ENCODE peak calls at places on chromosomes 7 and 10, in eight cellular contexts. One of them, this sample, is unnamed.

GRCh38 chr10:114026189-114027040 is 17.3 kb upstream of the ADRB1 start:
- DNase-seq in activated CD8-positive, alpha-beta memory T cell treated with anti-CD3 and anti-CD28 coated beads for 1 hour: no peak
- DNase-seq in NCI-H2171: no peak
- DNase-seq in neural crest cell: no peak
- DNase-seq in non-pigmented ciliary epithelial cell: peak; percentile 67
- DNase-seq in cerebellar nuclear complex: no peak
- DNase-seq in amniotic stem cell: peak; percentile 41
- DNase-seq in nucleus accumbens: no peak
- DNase-seq in this sample: peak; percentile 83

GRCh38 chr10:131729938-131730660 is 170.7 kb upstream of the PPP2R2D start:
- DNase-seq in nucleus accumbens: no peak
- DNase-seq in NCI-H2171: no peak
- DNase-seq in cerebellar nuclear complex: no peak
- DNase-seq in neural crest cell: no peak
- DNase-seq in non-pigmented ciliary epithelial cell: no peak
- DNase-seq in amniotic stem cell: no peak
- DNase-seq in activated CD8-positive, alpha-beta memory T cell treated with anti-CD3 and anti-CD28 coated beads for 1 hour: no peak
- DNase-seq in this sample: no peak

GRCh38 chr7:80950550-80950967 is 31.7 kb upstream of the SEMA3C start:
- DNase-seq in activated CD8-positive, alpha-beta memory T cell treated with anti-CD3 and anti-CD28 coated beads for 1 hour: no peak
- DNase-seq in non-pigmented ciliary epithelial cell: no peak
- DNase-seq in neural crest cell: no peak
- DNase-seq in amniotic stem cell: no peak
- DNase-seq in NCI-H2171: no peak
- DNase-seq in cerebellar nuclear complex: no peak
- DNase-seq in nucleus accumbens: no peak
- DNase-seq in this sample: no peak

GRCh38 chr7:116426428-116427156 is 72.9 kb upstream of the CAV2 start:
- DNase-seq in neural crest cell: no peak
- DNase-seq in amniotic stem cell: peak; percentile 84
- DNase-seq in NCI-H2171: no peak
- DNase-seq in activated CD8-positive, alpha-beta memory T cell treated with anti-CD3 and anti-CD28 coated beads for 1 hour: no peak
- DNase-seq in cerebellar nuclear complex: no peak
- DNase-seq in non-pigmented ciliary epithelial cell: peak; percentile 73
- DNase-seq in nucleus accumbens: no peak
- DNase-seq in this sample: peak; percentile 97

GRCh38 chr7:101134399-101134980 is 7.6 kb downstream of the SERPINE1 start:
- DNase-seq in NCI-H2171: no peak
- DNase-seq in nucleus accumbens: no peak
- DNase-seq in neural crest cell: no peak
- DNase-seq in amniotic stem cell: no peak
- DNase-seq in non-pigmented ciliary epithelial cell: peak; percentile 42
- DNase-seq in cerebellar nuclear complex: no peak
- DNase-seq in activated CD8-positive, alpha-beta memory T cell treated with anti-CD3 and anti-CD28 coated beads for 1 hour: no peak
- DNase-seq in this sample: peak; percentile 30

GRCh38 chr7:150324366-150324961 is 1.1 kb upstream of the ACTR3C start:
- DNase-seq in cerebellar nuclear complex: no peak
- DNase-seq in NCI-H2171: no peak
- DNase-seq in non-pigmented ciliary epithelial cell: no peak
- DNase-seq in nucleus accumbens: no peak
- DNase-seq in neural crest cell: no peak
- DNase-seq in activated CD8-positive, alpha-beta memory T cell treated with anti-CD3 and anti-CD28 coated beads for 1 hour: no peak
- DNase-seq in amniotic stem cell: no peak
- DNase-seq in this sample: peak; percentile 22

GRCh38 chr10:43061764-43062163 is 15.1 kb upstream of the RET start:
- DNase-seq in nucleus accumbens: no peak
- DNase-seq in cerebellar nuclear complex: no peak
- DNase-seq in activated CD8-positive, alpha-beta memory T cell treated with anti-CD3 and anti-CD28 coated beads for 1 hour: no peak
- DNase-seq in amniotic stem cell: no peak
- DNase-seq in non-pigmented ciliary epithelial cell: no peak
- DNase-seq in neural crest cell: no peak
- DNase-seq in NCI-H2171: no peak
- DNase-seq in this sample: no peak

GRCh38 chr7:158279539-158280466 is 307.8 kb downstream of the PTPRN2 start:
- DNase-seq in non-pigmented ciliary epithelial cell: no peak
- DNase-seq in cerebellar nuclear complex: no peak
- DNase-seq in neural crest cell: no peak
- DNase-seq in amniotic stem cell: no peak
- DNase-seq in NCI-H2171: no peak
- DNase-seq in activated CD8-positive, alpha-beta memory T cell treated with anti-CD3 and anti-CD28 coated beads for 1 hour: no peak
- DNase-seq in nucleus accumbens: no peak
- DNase-seq in this sample: no peak

GRCh38 chr10:112687647-112688046 is 240.6 kb downstream of the VTI1A start:
- DNase-seq in non-pigmented ciliary epithelial cell: no peak
- DNase-seq in NCI-H2171: no peak
- DNase-seq in cerebellar nuclear complex: no peak
- DNase-seq in activated CD8-positive, alpha-beta memory T cell treated with anti-CD3 and anti-CD28 coated beads for 1 hour: no peak
- DNase-seq in nucleus accumbens: no peak
- DNase-seq in amniotic stem cell: no peak
- DNase-seq in neural crest cell: no peak
- DNase-seq in this sample: no peak

GRCh38 chr10:113020838-113021237 is 70.8 kb downstream of the TCF7L2 start:
- DNase-seq in non-pigmented ciliary epithelial cell: no peak
- DNase-seq in amniotic stem cell: no peak
- DNase-seq in NCI-H2171: peak; percentile 18
- DNase-seq in activated CD8-positive, alpha-beta memory T cell treated with anti-CD3 and anti-CD28 coated beads for 1 hour: no peak
- DNase-seq in cerebellar nuclear complex: no peak
- DNase-seq in neural crest cell: no peak
- DNase-seq in nucleus accumbens: no peak
- DNase-seq in this sample: peak; percentile 92

GRCh38 chr7:3643091-3643490 is 342.0 kb downstream of the SDK1 start:
- DNase-seq in cerebellar nuclear complex: no peak
- DNase-seq in activated CD8-positive, alpha-beta memory T cell treated with anti-CD3 and anti-CD28 coated beads for 1 hour: no peak
- DNase-seq in nucleus accumbens: no peak
- DNase-seq in amniotic stem cell: no peak
- DNase-seq in non-pigmented ciliary epithelial cell: no peak
- DNase-seq in NCI-H2171: no peak
- DNase-seq in neural crest cell: no peak
- DNase-seq in this sample: no peak

GRCh38 chr7:50649259-50649885 is 84.2 kb upstream of the DDC start:
- DNase-seq in amniotic stem cell: no peak
- DNase-seq in non-pigmented ciliary epithelial cell: no peak
- DNase-seq in activated CD8-positive, alpha-beta memory T cell treated with anti-CD3 and anti-CD28 coated beads for 1 hour: no peak
- DNase-seq in neural crest cell: no peak
- DNase-seq in cerebellar nuclear complex: no peak
- DNase-seq in nucleus accumbens: no peak
- DNase-seq in NCI-H2171: no peak
- DNase-seq in this sample: no peak

GRCh38 chr7:41567350-41568114 is 135.4 kb downstream of the INHBA start:
- DNase-seq in non-pigmented ciliary epithelial cell: no peak
- DNase-seq in nucleus accumbens: no peak
- DNase-seq in amniotic stem cell: no peak
- DNase-seq in neural crest cell: no peak
- DNase-seq in activated CD8-positive, alpha-beta memory T cell treated with anti-CD3 and anti-CD28 coated beads for 1 hour: no peak
- DNase-seq in NCI-H2171: no peak
- DNase-seq in cerebellar nuclear complex: no peak
- DNase-seq in this sample: no peak

GRCh38 chr7:84188811-84189405 is 5.7 kb downstream of the SEMA3A start:
- DNase-seq in cerebellar nuclear complex: no peak
- DNase-seq in nucleus accumbens: no peak
- DNase-seq in non-pigmented ciliary epithelial cell: no peak
- DNase-seq in NCI-H2171: no peak
- DNase-seq in neural crest cell: no peak
- DNase-seq in amniotic stem cell: no peak
- DNase-seq in activated CD8-positive, alpha-beta memory T cell treated with anti-CD3 and anti-CD28 coated beads for 1 hour: no peak
- DNase-seq in this sample: no peak

GRCh38 chr10:21526952-21527633 is 1.6 kb upstream of the SKIDA1 start:
- DNase-seq in amniotic stem cell: no peak
- DNase-seq in activated CD8-positive, alpha-beta memory T cell treated with anti-CD3 and anti-CD28 coated beads for 1 hour: no peak
- DNase-seq in non-pigmented ciliary epithelial cell: no peak
- DNase-seq in NCI-H2171: no peak
- DNase-seq in nucleus accumbens: peak; percentile 45
- DNase-seq in neural crest cell: no peak
- DNase-seq in cerebellar nuclear complex: no peak
- DNase-seq in this sample: no peak

This sample was measured in dermis microvascular lymphatic vessel endothelial cell.